ENCODE peak calls at places on chromosomes 1 and 21, in six cellular contexts. A is AG04450, Y is transverse colon, U is choroid plexus epithelial cell, P is OCI-LY7, T is endodermal cell. X is an unnamed sample.

GRCh38 chr1:151340870-151341754 is 5.9 kb downstream of the RFX5 start:
- DNase-seq in A (peak; percentile 72), Y (peak; percentile 38), U (peak; percentile 93), P (peak; percentile 89), T (peak; percentile 78), X (peak; percentile 55)

GRCh38 chr1:238648296-238648695 is 738.1 kb upstream of the CHRM3 start:
- DNase-seq in A (no peak), Y (no peak), U (no peak), P (no peak), T (no peak), X (no peak)

GRCh38 chr1:27335506-27336422 is 6.1 kb upstream of the SYTL1 start:
- DNase-seq in A (no peak), Y (no peak), U (no peak), P (no peak), T (peak; percentile 49), X (no peak)

GRCh38 chr1:91779603-91780021 is 106.3 kb downstream of the TGFBR3 start:
- DNase-seq in A (no peak), Y (no peak), U (no peak), P (no peak), T (no peak), X (no peak)

GRCh38 chr1:221881805-221882581 is 140.1 kb upstream of the DUSP10 start:
- DNase-seq in A (no peak), Y (no peak), U (no peak), P (no peak), T (no peak), X (no peak)

GRCh38 chr1:214520544-214521165 is 30.7 kb downstream of the PTPN14 start:
- DNase-seq in A (no peak), Y (no peak), U (no peak), P (no peak), T (no peak), X (no peak)

GRCh38 chr21:29403291-29403690 is 104.6 kb downstream of the BACH1 start:
- DNase-seq in A (no peak), Y (no peak), U (peak; percentile 27), P (no peak), T (no peak), X (no peak)

GRCh38 chr1:41399148-41399795 is 38.0 kb downstream of the FOXO6 start:
- DNase-seq in A (no peak), Y (no peak), U (no peak), P (no peak), T (no peak), X (no peak)

GRCh38 chr1:112762541-112763141 is 47.5 kb upstream of the PPM1J start:
- DNase-seq in A (no peak), Y (peak; percentile 7), U (peak; percentile 39), P (no peak), T (peak; percentile 60), X (no peak)

GRCh38 chr1:14323665-14324630 is 274.5 kb upstream of the KAZN start:
- DNase-seq in A (no peak), Y (no peak), U (no peak), P (no peak), T (no peak), X (no peak)

GRCh38 chr1:63323866-63324778 is 1.8 kb downstream of the FOXD3 start:
- DNase-seq in A (no peak), Y (no peak), U (no peak), P (no peak), T (peak; percentile 71), X (no peak)

GRCh38 chr21:17818158-17819113 is 720 bp downstream of the C21orf91 start:
- DNase-seq in A (no peak), Y (peak; percentile 41), U (peak; percentile 34), P (peak; percentile 78), T (peak; percentile 80), X (no peak)

GRCh38 chr1:58200437-58200836 is 346.1 kb downstream of the OMA1 start:
- DNase-seq in A (no peak), Y (no peak), U (no peak), P (no peak), T (no peak), X (no peak)

GRCh38 chr1:199122532-199123311 is 483.9 kb downstream of the PTPRC start:
- DNase-seq in A (no peak), Y (no peak), U (peak; percentile 12), P (no peak), T (no peak), X (no peak)
- H3K4me3 ChIP-seq in A (no peak overlapping the region), Y (no peak overlapping the region), U (no peak overlapping the region), P (no peak overlapping the region), T (no peak overlapping the region), X (no peak overlapping the region)

GRCh38 chr1:205791568-205792180 is 16.4 kb upstream of the RAB29 start:
- DNase-seq in A (no peak), Y (peak; percentile 63), U (peak; percentile 75), P (peak; percentile 70), T (peak; percentile 88), X (peak; percentile 8)

GRCh38 chr1:205797122-205797521 is 15.9 kb downstream of the SLC41A1 start:
- DNase-seq in A (no peak), Y (no peak), U (no peak), P (no peak), T (no peak), X (no peak)

GRCh38 chr1:205793959-205794730 is 18.9 kb downstream of the SLC41A1 start:
- DNase-seq in A (no peak), Y (no peak), U (no peak), P (no peak), T (no peak), X (no peak)

GRCh38 chr1:205792946-205793673 is 17.8 kb upstream of the RAB29 start:
- DNase-seq in A (no peak), Y (no peak), U (no peak), P (no peak), T (no peak), X (no peak)

GRCh38 chr1:205792481-205792881 is 17.2 kb upstream of the RAB29 start:
- DNase-seq in A (no peak), Y (no peak), U (no peak), P (no peak), T (no peak), X (no peak)
- TF ChIP-seq CTCF in A (no peak), Y (no peak), U (no peak), P (no peak), T (no peak), X (no peak)

GRCh38 chr1:87867631-87868030 is 539.0 kb downstream of the LMO4 start:
- DNase-seq in A (no peak), Y (no peak), U (no peak), P (no peak), T (no peak), X (no peak)

GRCh38 chr1:87866416-87866815 is 537.7 kb downstream of the LMO4 start:
- DNase-seq in A (no peak), Y (no peak), U (no peak), P (no peak), T (no peak), X (no peak)

GRCh38 chr1:87863317-87863716 is 534.6 kb downstream of the LMO4 start:
- DNase-seq in A (no peak), Y (no peak), U (no peak), P (no peak), T (no peak), X (no peak)

GRCh38 chr1:87869563-87869962 is 540.9 kb downstream of the LMO4 start:
- DNase-seq in A (no peak), Y (no peak), U (peak; percentile 76), P (no peak), T (no peak), X (no peak)

DNA sequence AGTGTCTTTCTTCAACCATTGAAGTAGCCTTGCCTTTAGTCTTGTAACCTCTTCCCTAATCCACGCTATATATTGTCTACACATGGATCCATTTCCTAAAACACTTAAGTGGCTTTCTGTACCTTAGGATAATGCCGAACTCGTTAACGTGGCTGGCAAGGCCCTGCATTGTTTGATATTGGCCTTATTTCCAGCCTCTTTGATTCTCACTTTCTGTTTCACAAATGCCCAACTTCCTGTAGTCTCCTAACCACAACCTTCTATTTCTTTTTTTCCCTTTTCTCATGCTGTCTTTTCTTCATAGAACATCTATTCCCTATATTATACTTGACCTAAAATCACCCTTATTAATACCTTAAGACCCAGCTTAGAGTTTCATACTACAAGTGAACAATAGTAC is 536.0 kb downstream of the LMO4 start:
- DNase-seq in A (no peak), Y (no peak), U (no peak), P (no peak), T (no peak), X (no peak)
- H3K4me3 ChIP-seq in A (no peak overlapping the region), Y (no peak overlapping the region), U (no peak overlapping the region), P (no peak overlapping the region), T (no peak overlapping the region), X (no peak overlapping the region)

DNA sequence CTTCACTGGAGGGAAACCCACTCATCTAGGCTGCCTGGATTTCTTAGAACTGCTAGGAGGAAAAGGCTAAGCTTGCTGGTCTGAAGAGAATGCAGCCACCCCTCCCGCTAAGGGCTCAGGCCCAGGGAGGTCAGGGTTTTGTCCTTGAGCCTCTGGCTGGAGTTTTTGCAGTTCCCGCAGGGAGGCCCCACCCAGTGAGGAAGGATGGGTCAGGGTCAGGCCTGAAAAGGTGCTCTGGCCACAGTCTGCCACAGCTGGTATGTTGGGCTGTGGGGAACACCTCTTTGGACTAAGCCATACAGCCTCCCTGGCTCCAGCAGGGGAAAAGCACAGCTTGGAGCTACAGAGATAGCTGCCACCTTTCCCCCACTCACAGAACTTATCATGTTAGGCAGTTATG is 71.4 kb upstream of the PAPPA2 start:
- DNase-seq in A (no peak), Y (no peak), U (no peak), P (no peak), T (peak; percentile 49), X (no peak)
- TF ChIP-seq CTCF in A (no peak), Y (no peak), U (no peak), P (no peak), T (no peak), X (no peak)

X was measured in GM12864.